ENCODE peak calls at places on chromosomes 5 and 9, in six cellular contexts. One of them, this sample, is unnamed.
A peak's percentile ranks its signal among the peaks of the same experiment; 100 is the strongest.

GRCh38 chr5:134223406-134224251 is 2.2 kb downstream of the PPP2CA start:
- DNase-seq in EL: peak; percentile 39
- DNase-seq in NCI-H146: no peak
- DNase-seq in lower leg skin: no peak
- DNase-seq in RWPE2: no peak
- DNase-seq in C1 segment of cervical spinal cord: no peak
- DNase-seq in this sample: no peak

GRCh38 chr9:111843971-111844370 is 49.2 kb upstream of the SHOC1 start:
- DNase-seq in EL: no peak
- DNase-seq in NCI-H146: no peak
- DNase-seq in lower leg skin: no peak
- DNase-seq in RWPE2: peak; percentile 64
- DNase-seq in C1 segment of cervical spinal cord: no peak
- DNase-seq in this sample: no peak

GRCh38 chr5:144100702-144101101 is 69.8 kb downstream of the YIPF5 start:
- DNase-seq in EL: no peak
- DNase-seq in NCI-H146: no peak
- DNase-seq in lower leg skin: no peak
- DNase-seq in RWPE2: no peak
- DNase-seq in C1 segment of cervical spinal cord: no peak
- DNase-seq in this sample: no peak

GRCh38 chr9:93003552-93004407 is 54.7 kb upstream of the SUSD3 start:
- DNase-seq in EL: peak; percentile 31
- DNase-seq in NCI-H146: peak; percentile 45
- DNase-seq in lower leg skin: peak; percentile 88
- DNase-seq in RWPE2: peak; percentile 66
- DNase-seq in C1 segment of cervical spinal cord: no peak
- DNase-seq in this sample: peak; percentile 10

GRCh38 chr9:131361202-131361833 is 32.6 kb upstream of the PRRC2B start:
- DNase-seq in EL: no peak
- DNase-seq in NCI-H146: no peak
- DNase-seq in lower leg skin: no peak
- DNase-seq in RWPE2: no peak
- DNase-seq in C1 segment of cervical spinal cord: no peak
- DNase-seq in this sample: no peak

GRCh38 chr5:169701910-169702451 is 64.9 kb downstream of the DOCK2 start:
- DNase-seq in EL: peak; percentile 59
- DNase-seq in NCI-H146: no peak
- DNase-seq in lower leg skin: no peak
- DNase-seq in RWPE2: no peak
- DNase-seq in C1 segment of cervical spinal cord: no peak
- DNase-seq in this sample: peak; percentile 28

GRCh38 chr9:117344892-117345660 is 69.8 kb downstream of the ASTN2 start:
- DNase-seq in EL: no peak
- DNase-seq in NCI-H146: no peak
- DNase-seq in lower leg skin: no peak
- DNase-seq in RWPE2: no peak
- DNase-seq in C1 segment of cervical spinal cord: no peak
- DNase-seq in this sample: no peak

GRCh38 chr5:126385509-126385908 is 37.7 kb upstream of the GRAMD2B start:
- DNase-seq in EL: no peak
- DNase-seq in NCI-H146: no peak
- DNase-seq in lower leg skin: no peak
- DNase-seq in RWPE2: no peak
- DNase-seq in C1 segment of cervical spinal cord: no peak
- DNase-seq in this sample: no peak

GRCh38 chr5:9094582-9094981 is 451.3 kb downstream of the SEMA5A start:
- DNase-seq in EL: peak; percentile 23
- DNase-seq in NCI-H146: no peak
- DNase-seq in lower leg skin: no peak
- DNase-seq in RWPE2: no peak
- DNase-seq in C1 segment of cervical spinal cord: no peak
- DNase-seq in this sample: no peak

GRCh38 chr9:37969130-37969529 is 65.2 kb upstream of the SLC25A51 start:
- DNase-seq in EL: peak; percentile 54
- DNase-seq in NCI-H146: no peak
- DNase-seq in lower leg skin: no peak
- DNase-seq in RWPE2: peak; percentile 12
- DNase-seq in C1 segment of cervical spinal cord: no peak
- DNase-seq in this sample: no peak

GRCh38 chr9:4315582-4316215 is 15.8 kb upstream of the GLIS3 start:
- DNase-seq in EL: peak; percentile 76
- DNase-seq in NCI-H146: peak; percentile 52
- DNase-seq in lower leg skin: peak; percentile 96
- DNase-seq in RWPE2: no peak
- DNase-seq in C1 segment of cervical spinal cord: peak; percentile 36
- DNase-seq in this sample: peak; percentile 70

GRCh38 chr5:157059891-157060290 is 975 bp upstream of the HAVCR1 start:
- DNase-seq in EL: no peak
- DNase-seq in NCI-H146: no peak
- DNase-seq in lower leg skin: no peak
- DNase-seq in RWPE2: no peak
- DNase-seq in C1 segment of cervical spinal cord: no peak
- DNase-seq in this sample: no peak

GRCh38 chr5:94969174-94969573 is 315.7 kb downstream of the MCTP1 start:
- DNase-seq in EL: no peak
- DNase-seq in NCI-H146: peak; percentile 35
- DNase-seq in lower leg skin: no peak
- DNase-seq in RWPE2: no peak
- DNase-seq in C1 segment of cervical spinal cord: no peak
- DNase-seq in this sample: peak; percentile 1

GRCh38 chr9:128192601-128193371 is 1.4 kb upstream of the CIZ1 start:
- DNase-seq in EL: peak; percentile 95
- DNase-seq in NCI-H146: peak; percentile 82
- DNase-seq in lower leg skin: peak; percentile 97
- DNase-seq in RWPE2: peak; percentile 89
- DNase-seq in C1 segment of cervical spinal cord: no peak
- DNase-seq in this sample: peak; percentile 95

GRCh38 chr9:14219865-14220655 is 93.9 kb downstream of the NFIB start:
- DNase-seq in EL: no peak
- DNase-seq in NCI-H146: no peak
- DNase-seq in lower leg skin: no peak
- DNase-seq in RWPE2: no peak
- DNase-seq in C1 segment of cervical spinal cord: no peak
- DNase-seq in this sample: no peak

GRCh38 chr9:115209601-115210306 is 91.8 kb upstream of the TNC start:
- DNase-seq in EL: peak; percentile 62
- DNase-seq in NCI-H146: no peak
- DNase-seq in lower leg skin: no peak
- DNase-seq in RWPE2: no peak
- DNase-seq in C1 segment of cervical spinal cord: no peak
- DNase-seq in this sample: no peak

GRCh38 chr5:73534001-73534547 is 31.4 kb downstream of the ANKRA2 start:
- DNase-seq in EL: peak; percentile 18
- DNase-seq in NCI-H146: no peak
- DNase-seq in lower leg skin: no peak
- DNase-seq in RWPE2: no peak
- DNase-seq in C1 segment of cervical spinal cord: no peak
- DNase-seq in this sample: no peak

GRCh38 chr9:13786131-13786530 is 506.6 kb upstream of the MPDZ start:
- DNase-seq in EL: peak; percentile 44
- DNase-seq in NCI-H146: no peak
- DNase-seq in lower leg skin: no peak
- DNase-seq in RWPE2: no peak
- DNase-seq in C1 segment of cervical spinal cord: no peak
- DNase-seq in this sample: no peak

GRCh38 chr5:180792287-180792964 is 10.2 kb downstream of the MGAT1 start:
- DNase-seq in EL: no peak
- DNase-seq in NCI-H146: no peak
- DNase-seq in lower leg skin: peak; percentile 79
- DNase-seq in RWPE2: peak; percentile 60
- DNase-seq in C1 segment of cervical spinal cord: no peak
- DNase-seq in this sample: no peak

This sample was measured in NCI-H345.